ENCODE peak calls at places on chromosomes 2 and 18, in six cellular contexts. T is stomach, G is upper lobe of left lung, B is transverse colon, C is sigmoid colon, J is H1. U is an unnamed sample.

GRCh38 chr2:185583058-185583816 is 155.4 kb upstream of the FSIP2 start:
- DNase-seq in T (no peak), G (no peak), B (no peak), C (no peak), J (peak; percentile 21), U (no peak)

GRCh38 chr2:169014780-169015179 is 16.3 kb downstream of the ABCB11 start:
- DNase-seq in T (no peak), G (no peak), B (no peak), C (no peak), J (no peak), U (no peak)

GRCh38 chr2:187453078-187453641 is 5.1 kb upstream of the CALCRL start:
- DNase-seq in T (no peak), G (no peak), B (no peak), C (no peak), J (no peak), U (no peak)

GRCh38 chr18:75003089-75003488 is 205.8 kb downstream of the PTGR3 start:
- DNase-seq in T (no peak), G (no peak), B (no peak), C (no peak), J (no peak), U (no peak)

GRCh38 chr2:218022131-218022850 is 19.5 kb upstream of the TNS1 start:
- DNase-seq in T (no peak), G (no peak), B (no peak), C (peak; percentile 39), J (no peak), U (peak; percentile 11)

GRCh38 chr2:43269074-43269572 is 42.7 kb upstream of the ZFP36L2 start:
- DNase-seq in T (peak; percentile 59), G (peak; percentile 53), B (peak; percentile 66), C (peak; percentile 94), J (no peak), U (peak; percentile 92)

GRCh38 chr2:84038866-84039265 is 420.2 kb downstream of the SUCLG1 start:
- DNase-seq in T (no peak), G (no peak), B (no peak), C (no peak), J (no peak), U (no peak)

GRCh38 chr2:43075054-43075593 is 151.3 kb downstream of the ZFP36L2 start:
- DNase-seq in T (peak; percentile 64), G (no peak), B (peak; percentile 55), C (peak; percentile 95), J (no peak), U (peak; percentile 74)

GRCh38 chr2:33909945-33910344 is 310.8 kb upstream of the FAM98A start:
- DNase-seq in T (no peak), G (no peak), B (no peak), C (no peak), J (no peak), U (no peak)

GRCh38 chr2:99572380-99572779 is 82.6 kb upstream of the REV1 start:
- DNase-seq in T (no peak), G (no peak), B (no peak), C (no peak), J (no peak), U (no peak)

GRCh38 chr2:127415593-127416485 is 2.4 kb upstream of the PROC start:
- DNase-seq in T (peak; percentile 87), G (peak; percentile 96), B (peak; percentile 89), C (no peak), J (no peak), U (peak; percentile 58)

GRCh38 chr2:42141687-42142475 is 27.3 kb upstream of the EML4 start:
- DNase-seq in T (peak; percentile 63), G (no peak), B (peak; percentile 62), C (peak; percentile 75), J (no peak), U (peak; percentile 52)

GRCh38 chr2:114049280-114049679 is 159.4 kb downstream of the ACTR3 start:
- DNase-seq in T (no peak), G (no peak), B (no peak), C (no peak), J (no peak), U (no peak)

GRCh38 chr18:21452808-21453511 is 147.5 kb downstream of the ESCO1 start:
- DNase-seq in T (no peak), G (no peak), B (no peak), C (no peak), J (no peak), U (no peak)

GRCh38 chr2:235640900-235641299 is 147.1 kb downstream of the AGAP1 start:
- DNase-seq in T (no peak), G (no peak), B (no peak), C (no peak), J (no peak), U (no peak)

GRCh38 chr2:187499941-187500532 is 52.0 kb upstream of the CALCRL start:
- DNase-seq in T (peak; percentile 63), G (no peak), B (peak; percentile 57), C (peak; percentile 71), J (no peak), U (peak; percentile 39)

GRCh38 chr2:102356741-102357140 is 1.1 kb downstream of the IL18R1 start:
- DNase-seq in T (no peak), G (no peak), B (no peak), C (no peak), J (no peak), U (no peak)

GRCh38 chr2:102356381-102356712 is 751 bp downstream of the IL18R1 start:
- DNase-seq in T (no peak), G (no peak), B (no peak), C (no peak), J (no peak), U (no peak)

GRCh38 chr2:102358496-102358895 is 2.9 kb downstream of the IL18R1 start:
- DNase-seq in T (no peak), G (no peak), B (no peak), C (no peak), J (no peak), U (no peak)

GRCh38 chr2:102357975-102358374 is 2.4 kb downstream of the IL18R1 start:
- DNase-seq in T (no peak), G (no peak), B (no peak), C (no peak), J (no peak), U (no peak)

DNA sequence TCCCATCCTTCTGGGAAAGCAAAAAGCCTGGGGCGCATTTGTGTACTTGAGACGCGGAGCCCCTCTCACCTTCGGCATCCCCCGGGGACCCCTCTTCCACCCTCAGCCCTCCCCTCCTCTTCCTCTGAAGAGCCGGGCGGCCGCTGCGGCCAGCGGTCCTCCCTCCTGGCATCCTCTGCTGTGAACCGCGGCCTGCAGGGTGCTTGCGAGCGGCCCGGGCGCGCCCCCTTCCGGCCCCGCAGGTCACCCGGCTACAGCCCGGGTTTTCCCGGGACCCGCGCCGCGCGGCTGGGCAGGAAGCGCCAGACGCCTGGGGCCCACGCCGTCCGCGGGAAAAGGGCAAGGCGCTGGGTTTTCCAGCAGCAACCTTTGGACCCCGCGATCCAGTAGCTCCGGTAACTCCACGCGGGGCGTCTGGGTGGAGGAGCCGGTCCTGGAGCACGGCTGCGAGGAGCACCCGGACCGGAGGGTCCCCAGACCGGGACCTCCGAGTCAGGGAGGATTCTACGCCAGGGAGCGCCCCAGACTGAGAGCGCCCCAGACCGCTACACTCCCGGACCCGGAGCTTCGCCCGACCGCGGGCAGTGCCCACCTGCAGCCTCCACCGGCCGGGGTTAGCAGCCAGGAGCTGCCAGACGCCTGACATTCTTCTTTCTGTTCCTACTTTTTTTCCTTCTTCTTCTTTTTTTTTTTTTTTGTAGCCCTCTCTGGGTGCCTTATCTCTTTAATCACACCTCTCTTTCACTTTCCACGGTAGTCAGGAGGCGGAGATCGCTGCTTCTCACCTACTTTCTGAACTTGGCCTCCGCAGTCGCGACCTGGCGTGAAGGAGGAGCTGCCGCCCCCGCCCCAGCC is at the start of gene IL18R1:
- DNase-seq in T (peak; percentile 85), G (peak; percentile 97), B (peak; percentile 84), C (peak; percentile 84), J (peak; percentile 25), U (peak; percentile 66)
- TF ChIP-seq EP300 in T (no peak), G (peak; percentile 41), B (no peak), C (no peak), J (no peak), U (no peak)

GRCh38 chr2:23662466-23662865 is 264.5 kb downstream of the ATAD2B start:
- DNase-seq in T (no peak), G (no peak), B (no peak), C (no peak), J (no peak), U (no peak)

GRCh38 chr2:23664069-23664788 is 262.7 kb downstream of the ATAD2B start:
- DNase-seq in T (no peak), G (no peak), B (no peak), C (no peak), J (no peak), U (no peak)

GRCh38 chr2:23663730-23664005 is 263.3 kb downstream of the ATAD2B start:
- DNase-seq in T (no peak), G (no peak), B (no peak), C (no peak), J (no peak), U (no peak)

GRCh38 chr2:23661276-23662050 is 265.5 kb downstream of the ATAD2B start:
- DNase-seq in T (no peak), G (no peak), B (no peak), C (no peak), J (no peak), U (no peak)

GRCh38 chr2:23662941-23663729 is 263.8 kb downstream of the ATAD2B start:
- DNase-seq in T (no peak), G (peak; percentile 90), B (peak; percentile 16), C (peak; percentile 83), J (no peak), U (peak; percentile 65)
- H3K4me3 ChIP-seq in T (peak overlapping the region; percentile 27), G (peak overlapping the region; percentile 21), B (no peak overlapping the region), C (peak overlapping the region; percentile 35), J (no peak overlapping the region), U (peak overlapping the region; percentile 13)

DNA sequence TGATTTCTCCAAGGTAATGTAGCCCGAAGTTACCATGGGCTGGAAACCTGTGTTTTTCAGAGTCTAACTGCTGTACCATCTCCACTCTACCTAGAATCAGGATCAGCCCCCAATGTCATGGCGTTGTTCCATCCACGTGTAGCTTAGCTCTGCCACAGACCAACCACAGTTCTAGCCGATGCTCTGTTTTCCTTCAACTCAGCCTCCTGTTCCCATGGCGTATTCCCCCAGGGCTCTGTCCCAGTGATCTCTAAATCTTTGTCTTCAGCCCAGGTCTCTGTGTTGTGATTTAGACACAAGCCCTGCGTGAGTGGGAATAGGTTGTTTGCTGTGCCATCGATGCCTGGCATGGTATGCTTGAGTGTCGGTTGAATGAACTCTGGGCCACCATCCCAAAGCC is 53.4 kb downstream of the LPIN1 start:
- DNase-seq in T (no peak), G (no peak), B (no peak), C (no peak), J (no peak), U (no peak)
- H3K36me3 ChIP-seq in T (peaks cover 98% of the 10 kb centered on the region), G (peaks cover 69% of the 10 kb centered on the region), B (peaks cover 32% of the 10 kb centered on the region), C (peaks cover 87% of the 10 kb centered on the region), J (peaks cover 18% of the 10 kb centered on the region), U (no peaks in the 10 kb centered on the region)

DNA sequence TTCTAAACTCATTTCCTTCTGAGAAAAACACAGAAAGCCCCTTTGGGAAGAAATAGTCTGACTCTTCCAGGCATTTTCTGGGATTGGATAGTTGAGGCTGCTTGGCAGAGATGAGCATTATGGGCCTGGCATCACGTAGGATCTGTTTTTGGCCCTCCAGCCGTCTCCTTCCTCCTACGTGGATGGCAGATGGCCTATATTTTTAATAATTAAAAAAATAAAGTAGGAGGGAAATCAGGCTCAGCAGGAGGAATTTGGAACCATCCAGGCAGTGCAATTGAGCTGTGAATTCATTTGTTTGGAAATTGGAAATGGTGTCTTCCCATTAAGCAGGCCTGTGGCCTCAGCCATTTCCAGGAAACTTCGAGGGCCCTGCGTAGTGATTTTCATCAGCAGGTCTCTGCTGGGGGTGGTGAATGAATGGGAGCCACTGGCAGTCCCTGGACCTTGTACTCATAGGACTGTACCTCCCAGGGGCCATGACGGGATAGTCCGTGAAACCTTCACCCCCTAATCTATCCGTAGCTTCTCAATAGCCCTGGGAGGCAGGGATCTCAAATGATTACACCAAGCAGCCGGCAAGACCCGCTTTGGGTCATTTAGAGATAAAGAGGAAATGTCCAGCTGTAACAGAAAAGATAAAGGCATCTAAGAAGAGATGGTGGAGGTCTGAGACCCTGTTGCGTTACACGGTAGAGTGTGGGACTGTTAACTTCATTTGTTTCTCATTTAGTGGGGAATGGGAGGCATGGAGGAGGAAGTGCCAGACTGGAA is 73.1 kb upstream of the TNP1 start:
- DNase-seq in T (no peak), G (no peak), B (no peak), C (no peak), J (no peak), U (no peak)
- TF ChIP-seq EP300 in T (no peak), G (no peak), B (no peak), C (no peak), J (no peak), U (no peak)